ENCODE peak calls at places on chromosomes 6 and 20, in six cellular contexts. I is A549, D is upper lobe of left lung, H is HepG2, N is GM12878, K is K562. P is an unnamed sample.

GRCh38 chr20:35735828-35736470 is 6.1 kb downstream of the RBM39 start:
- ATAC-seq in K (no peak), I (no peak), D (no peak), H (no peak), N (no peak), P (no peak)

GRCh38 chr20:36374995-36375394 is 68.9 kb downstream of the DLGAP4 start:
- ATAC-seq in N (no peak), K (no peak), I (peak), H (peak), D (no peak), P (no peak)

GRCh38 chr6:75568965-75569364 is 32.7 kb upstream of the SENP6 start:
- ATAC-seq in I (no peak), N (no peak), K (no peak), D (no peak), H (no peak), P (no peak)

GRCh38 chr6:22141271-22141745 is 155.5 kb downstream of the PRL start:
- ATAC-seq in D (peak), N (no peak), K (no peak), H (peak), I (peak), P (peak)

GRCh38 chr20:18316166-18316565 is 27.8 kb downstream of the ZNF133 start:
- ATAC-seq in K (no peak), I (no peak), N (no peak), H (peak), D (peak), P (no peak)

GRCh38 chr6:64926051-64926450 is 781.0 kb downstream of the EYS start:
- ATAC-seq in H (no peak), D (no peak), K (no peak), N (no peak), I (no peak), P (no peak)

GRCh38 chr6:148414836-148415235 is 72.2 kb downstream of the SASH1 start:
- ATAC-seq in N (no peak), K (no peak), I (peak), D (peak), H (no peak), P (peak)

GRCh38 chr6:37047421-37047931 is 42.0 kb downstream of the FGD2 start:
- ATAC-seq in K (no peak), N (no peak), H (no peak), D (no peak), I (no peak), P (no peak)

GRCh38 chr6:111717621-111718020 is 111.9 kb upstream of the TRAF3IP2 start:
- ATAC-seq in N (no peak), I (no peak), D (no peak), K (no peak), H (no peak), P (no peak)

GRCh38 chr20:23061713-23062561 is 12.5 kb upstream of the THBD start:
- ATAC-seq in N (peak), K (peak), I (peak), D (peak), H (peak), P (peak)

GRCh38 chr6:15363523-15364400 is 117.9 kb downstream of the JARID2 start:
- ATAC-seq in I (peak), K (peak), H (peak), D (no peak), N (peak), P (no peak)

DNA sequence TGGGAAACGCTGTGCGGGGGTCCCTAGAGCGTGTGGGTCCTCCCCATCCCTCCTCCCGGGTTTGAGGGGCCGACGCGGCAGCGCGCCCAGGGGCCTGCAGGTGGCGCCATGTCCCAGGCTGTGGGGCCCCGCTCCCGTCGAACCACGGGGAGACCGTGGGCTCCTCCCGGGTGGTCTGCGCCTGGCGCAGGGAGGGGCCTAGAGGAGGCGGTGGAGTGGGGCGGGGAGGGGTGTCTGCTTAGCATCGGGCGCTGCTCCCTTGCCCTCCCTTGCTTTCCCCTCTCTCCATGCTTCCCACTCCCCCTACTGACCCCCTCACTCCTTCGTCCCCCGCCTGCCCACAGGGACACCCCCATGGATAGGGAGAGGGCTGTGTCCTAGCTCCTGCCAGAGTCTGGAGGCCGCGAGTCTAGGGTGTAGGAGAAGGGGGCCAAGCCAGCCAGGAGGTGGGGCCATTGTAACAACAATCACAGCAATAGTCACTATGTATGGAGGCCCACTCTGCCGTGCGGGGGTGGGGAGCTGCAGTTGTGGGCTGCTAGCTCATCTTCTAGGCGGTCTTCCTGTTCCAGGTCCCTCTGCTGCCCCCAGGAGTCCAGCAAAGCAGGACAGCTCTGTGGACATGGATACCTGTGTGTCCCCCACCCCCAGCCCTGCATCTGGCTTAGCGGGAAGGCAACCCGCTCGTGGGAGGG is 51.7 kb downstream of the CHMP4B start:
- ATAC-seq in I (peak), K (peak), H (peak), N (peak), D (peak), P (peak)
- TF ChIP-seq EP300 in I (no peak), K (no peak), H (no peak), N (no peak), D (no peak), P (no peak)

GRCh38 chr6:113416166-113416565 is 441.0 kb upstream of the MARCKS start:
- ATAC-seq in H (no peak), K (no peak), N (no peak), D (no peak), I (no peak), P (no peak)

GRCh38 chr6:113411006-113411405 is 446.1 kb upstream of the MARCKS start:
- ATAC-seq in N (no peak), D (no peak), I (no peak), K (peak), H (no peak), P (no peak)

GRCh38 chr6:113412589-113413367 is 444.4 kb upstream of the MARCKS start:
- ATAC-seq in I (no peak), K (no peak), D (no peak), H (no peak), N (no peak), P (no peak)

GRCh38 chr6:113420290-113420689 is 436.9 kb upstream of the MARCKS start:
- ATAC-seq in K (no peak), I (no peak), N (no peak), D (no peak), H (peak), P (no peak)

DNA sequence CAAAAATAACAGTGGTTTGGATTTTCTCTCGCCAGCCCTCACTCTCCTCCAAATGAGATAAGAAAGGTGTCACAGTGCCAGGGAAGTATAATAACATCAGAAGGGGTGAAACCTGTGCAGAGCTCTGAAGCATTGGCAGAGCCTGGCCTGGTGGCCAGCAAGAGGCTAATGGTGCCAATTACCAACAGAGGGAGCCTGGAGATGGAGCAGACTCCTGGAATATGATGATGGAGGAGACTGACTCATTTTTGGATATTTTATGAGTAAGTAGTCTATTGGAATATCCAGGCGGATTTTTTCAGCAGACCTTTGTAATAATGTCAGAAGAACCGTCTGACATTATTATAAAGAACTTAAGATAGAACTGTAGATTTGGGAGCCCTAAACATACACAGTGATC is 442.6 kb upstream of the MARCKS start:
- ATAC-seq in K (no peak), H (peak), D (peak), N (peak), I (peak), P (peak)
- TF ChIP-seq CTCF in K (no peak), H (peak), D (peak), N (peak), I (peak), P (peak)

GRCh38 chr6:34234667-34235604 is 1.7 kb upstream of the HMGA1 start:
- ATAC-seq in K (peak), N (peak), D (no peak), I (no peak), H (no peak), P (no peak)

GRCh38 chr6:34237722-34238506 is 1.2 kb downstream of the HMGA1 start:
- ATAC-seq in N (peak), D (no peak), K (peak), H (peak), I (peak), P (no peak)

GRCh38 chr6:34237316-34237721 is 646 bp downstream of the HMGA1 start:
- ATAC-seq in K (peak), N (no peak), H (peak), D (no peak), I (no peak), P (peak)

GRCh38 chr6:34235605-34236422 is 859 bp upstream of the HMGA1 start:
- ATAC-seq in H (no peak), I (peak), D (peak), K (peak), N (peak), P (peak)

DNA sequence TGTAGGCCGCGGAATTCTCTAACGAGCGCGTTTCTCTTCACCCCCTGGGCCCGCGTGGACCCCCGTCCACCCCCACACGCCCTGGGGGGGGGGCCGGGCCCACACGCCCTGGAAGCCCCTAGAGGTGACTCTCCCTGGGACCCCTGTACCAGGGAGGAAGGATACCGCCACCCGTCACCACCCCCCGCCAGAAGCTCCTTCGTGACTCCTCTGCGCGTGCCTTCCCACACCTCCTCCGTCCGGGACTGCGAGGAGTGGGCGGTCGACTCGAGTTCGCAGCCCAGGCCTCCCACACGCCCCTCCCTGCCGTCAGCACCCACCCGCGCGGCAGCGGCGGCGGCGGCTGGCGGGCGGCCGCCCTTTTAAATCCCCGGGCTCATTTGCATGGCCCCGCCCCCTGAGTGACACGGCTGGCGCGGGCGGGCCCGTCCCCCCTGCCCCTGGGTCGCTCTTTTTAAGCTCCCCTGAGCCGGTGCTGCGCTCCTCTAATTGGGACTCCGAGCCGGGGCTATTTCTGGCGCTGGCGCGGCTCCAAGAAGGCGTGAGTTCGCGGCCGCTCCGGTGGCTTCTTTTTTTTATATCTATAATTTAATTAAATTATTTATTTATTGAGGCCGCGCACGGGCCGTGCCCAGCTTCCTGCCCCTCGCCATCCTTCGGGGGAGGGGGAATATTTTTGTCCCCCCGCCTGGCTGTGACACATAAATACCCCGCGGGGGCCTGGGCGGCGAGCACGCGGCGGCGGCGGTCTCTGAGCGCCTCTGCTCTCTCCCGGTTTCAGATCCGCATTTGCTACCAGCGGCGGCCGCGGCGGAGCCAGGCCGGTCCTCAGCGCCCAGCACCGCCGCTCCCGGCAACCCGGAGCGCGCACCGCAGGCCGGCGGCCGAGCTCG is at the start of gene HMGA1:
- ATAC-seq in D (peak), H (peak), I (peak), K (peak), N (peak), P (peak)
- TF ChIP-seq EP300 in D (peak), H (no peak), I (no peak), K (no peak), N (peak), P (no peak)

DNA sequence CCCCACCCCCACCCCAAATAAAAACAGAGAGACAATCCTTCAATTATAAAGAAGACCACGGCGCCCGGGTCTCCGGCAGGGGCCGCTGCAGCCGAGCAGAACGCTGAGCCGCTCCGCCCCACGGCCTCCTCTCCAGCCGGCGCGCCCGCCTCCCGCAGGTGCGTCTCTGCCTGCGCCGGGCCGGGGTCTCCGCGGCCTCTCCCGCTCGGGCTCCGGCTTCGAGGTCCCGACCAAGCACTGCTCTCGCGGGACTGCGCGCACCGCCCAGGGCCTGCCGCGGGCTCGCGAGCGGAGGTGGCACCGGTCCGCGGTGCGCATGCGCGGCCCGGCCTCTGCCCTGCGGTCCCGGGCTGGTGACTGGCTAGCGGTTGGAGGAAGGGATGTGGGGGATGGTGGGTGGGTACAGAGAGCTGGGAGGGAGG is 241 bp upstream of the SIRT5 start:
- ATAC-seq in K (peak), H (peak), N (peak), D (peak), I (peak), P (peak)
- TF ChIP-seq CTCF in K (peak), H (peak), N (peak), D (peak), I (peak), P (peak)

GRCh38 chr20:4511776-4512175 is 209.9 kb upstream of the PRND start:
- ATAC-seq in K (no peak), N (no peak), H (no peak), I (no peak), D (no peak), P (no peak)

GRCh38 chr20:4509825-4510522 is 211.7 kb upstream of the PRND start:
- ATAC-seq in I (no peak), N (no peak), K (no peak), D (no peak), H (no peak), P (no peak)

GRCh38 chr20:4512891-4513550 is 208.7 kb upstream of the PRND start:
- ATAC-seq in I (peak), H (no peak), K (no peak), D (no peak), N (no peak), P (no peak)

GRCh38 chr20:4516851-4517250 is 204.9 kb upstream of the PRND start:
- ATAC-seq in H (no peak), N (no peak), I (no peak), D (no peak), K (no peak), P (no peak)

DNA sequence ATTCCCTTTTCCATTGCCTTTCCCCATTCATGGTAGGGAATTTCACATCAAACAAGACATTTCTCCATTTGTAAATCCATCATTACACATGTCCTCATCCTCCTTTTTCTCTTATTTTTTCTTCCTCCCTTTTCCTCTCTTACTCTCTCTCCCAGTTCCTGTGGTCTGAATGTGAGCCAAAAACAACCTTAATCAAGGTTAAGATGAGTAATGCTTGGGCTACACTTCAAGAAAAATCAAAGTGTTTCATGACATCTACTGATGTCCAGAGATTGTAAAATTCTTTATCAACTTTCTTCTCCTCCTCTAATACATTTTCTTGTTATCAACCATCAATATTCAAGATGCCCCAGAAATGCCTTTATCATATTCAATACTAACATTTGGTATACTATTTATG is 208.0 kb upstream of the PRND start:
- ATAC-seq in N (no peak), K (no peak), D (no peak), I (peak), H (no peak), P (no peak)
- TF ChIP-seq EP300 in N (no peak), K (no peak), D (no peak), I (no peak), H (no peak), P (no peak)

GRCh38 chr6:2523061-2523460 is 227.7 kb downstream of the MYLK4 start:
- ATAC-seq in D (no peak), I (no peak), N (no peak), K (no peak), H (no peak), P (no peak)

GRCh38 chr6:2526766-2527165 is 224.0 kb downstream of the MYLK4 start:
- ATAC-seq in D (no peak), H (no peak), I (no peak), K (no peak), N (no peak), P (no peak)

GRCh38 chr6:2522521-2522920 is 228.2 kb downstream of the MYLK4 start:
- ATAC-seq in D (peak), K (no peak), I (no peak), H (no peak), N (no peak), P (no peak)

GRCh38 chr6:2528156-2528555 is 222.6 kb downstream of the MYLK4 start:
- ATAC-seq in D (no peak), N (no peak), H (no peak), K (no peak), I (no peak), P (no peak)

DNA sequence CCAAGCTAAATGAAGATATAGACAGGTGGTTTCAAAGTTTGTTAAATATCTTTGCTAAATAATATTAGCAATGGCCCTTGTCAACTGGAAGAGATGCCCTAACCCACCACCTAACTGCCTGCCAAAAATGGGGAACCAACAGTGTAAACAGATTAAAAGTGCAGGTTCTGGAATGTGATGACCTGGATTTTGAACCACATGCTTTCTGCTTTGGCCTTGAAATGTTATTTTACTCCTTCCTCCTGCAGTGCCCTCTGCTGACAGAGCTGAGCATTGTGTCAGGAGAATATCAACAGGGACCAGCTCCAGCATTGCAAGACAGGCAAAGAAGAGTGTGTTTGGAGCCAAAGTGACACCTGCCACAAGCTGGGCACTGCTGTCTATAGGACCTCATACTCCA is 226.6 kb downstream of the MYLK4 start:
- ATAC-seq in I (no peak), K (peak), H (peak), N (peak), D (no peak), P (no peak)
- TF ChIP-seq CTCF in I (no peak), K (peak), H (peak), N (peak), D (no peak), P (no peak)

GRCh38 chr6:119591235-119591634 is 241.7 kb upstream of the MAN1A1 start:
- ATAC-seq in K (no peak), N (no peak), H (no peak), I (no peak), D (no peak), P (no peak)
- TF ChIP-seq EP300 in K (no peak), N (no peak), H (no peak), I (no peak), D (no peak), P (no peak)

P was measured in gastroesophageal sphincter.